ENCODE peak calls at places on chromosomes 2 and 18, in four cellular contexts. R, B, Y and Q are unnamed samples.

GRCh38 chr2:8543412-8544167 is 138.3 kb upstream of the ID2 start:
- DNase-seq in R (peak; percentile 69), B (peak; percentile 82), Y (peak; percentile 86), Q (no peak)

GRCh38 chr2:100365434-100365833 is 43.1 kb upstream of the LONRF2 start:
- DNase-seq in Y (no peak), R (no peak), B (no peak), Q (no peak)

GRCh38 chr18:59051470-59052165 is 88.1 kb upstream of the SEC11C start:
- DNase-seq in Y (no peak), B (no peak), R (no peak), Q (no peak)

GRCh38 chr2:8223731-8224678 is 457.9 kb upstream of the ID2 start:
- DNase-seq in Y (no peak), B (no peak), R (no peak), Q (no peak)

GRCh38 chr18:56373601-56374000 is 264.8 kb downstream of the TXNL1 start:
- DNase-seq in B (no peak), R (no peak), Y (no peak), Q (no peak)

GRCh38 chr18:13260927-13261471 is 42.4 kb downstream of the LDLRAD4 start:
- DNase-seq in R (no peak), Y (no peak), B (no peak), Q (no peak)

GRCh38 chr2:139544452-139544851 is 764.3 kb upstream of the NXPH2 start:
- DNase-seq in B (no peak), R (no peak), Y (no peak), Q (no peak)

GRCh38 chr2:182852090-182852489 is 14.3 kb downstream of the FRZB start:
- DNase-seq in B (peak; percentile 63), Y (no peak), R (no peak), Q (no peak)

GRCh38 chr2:74078467-74078866 is 69.2 kb downstream of the BOLA3 start:
- DNase-seq in B (no peak), Y (no peak), R (no peak), Q (no peak)

GRCh38 chr2:74081030-74081429 is 66.7 kb downstream of the BOLA3 start:
- DNase-seq in Y (no peak), B (no peak), R (no peak), Q (no peak)

GRCh38 chr2:74079522-74080341 is 68.0 kb downstream of the BOLA3 start:
- DNase-seq in B (no peak), Y (peak; percentile 85), R (no peak), Q (no peak)

GRCh38 chr2:74077636-74078035 is 70.1 kb downstream of the BOLA3 start:
- DNase-seq in Y (no peak), B (no peak), R (no peak), Q (no peak)

GRCh38 chr2:74080346-74080745 is 67.4 kb downstream of the BOLA3 start:
- DNase-seq in Y (peak; percentile 69), B (no peak), R (no peak), Q (no peak)
- TF ChIP-seq CTCF in Y (peak; percentile 30), B (peak; percentile 47), R (no peak), Q (no peak)

GRCh38 chr2:53512071-53512841 is 255.3 kb upstream of the CHAC2 start:
- DNase-seq in Y (no peak), R (no peak), B (no peak), Q (no peak)

GRCh38 chr2:53505814-53506213 is 261.8 kb upstream of the CHAC2 start:
- DNase-seq in R (no peak), B (no peak), Y (no peak), Q (no peak)

GRCh38 chr2:53509827-53510785 is 257.5 kb upstream of the CHAC2 start:
- DNase-seq in Y (no peak), R (no peak), B (no peak), Q (no peak)

GRCh38 chr2:53511549-53511948 is 256.1 kb upstream of the CHAC2 start:
- DNase-seq in R (no peak), Y (no peak), B (no peak), Q (no peak)

DNA sequence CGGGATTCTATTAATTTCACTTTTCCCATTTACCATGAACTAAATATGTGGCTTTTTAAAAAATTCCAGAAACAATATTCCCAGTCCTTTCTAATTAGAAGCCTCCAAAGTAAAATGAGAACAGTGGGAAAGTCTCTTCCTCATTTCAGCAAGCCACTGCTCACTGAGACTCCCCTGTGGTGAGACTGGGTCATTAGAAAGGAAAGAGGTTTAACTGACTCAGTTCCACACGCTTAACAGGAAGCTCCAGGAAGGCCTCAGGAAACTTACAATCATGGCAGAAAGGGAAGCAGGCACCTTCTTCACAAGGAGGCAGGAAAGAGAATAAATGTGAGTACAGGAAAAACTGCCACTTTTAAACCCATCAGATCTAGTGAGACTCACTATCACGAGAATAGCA is 258.9 kb upstream of the CHAC2 start:
- DNase-seq in R (no peak), B (no peak), Y (no peak), Q (no peak)
- TF ChIP-seq CTCF in R (no peak), B (no peak), Y (no peak), Q (no peak)

GRCh38 chr18:25171334-25171733 is 180.6 kb downstream of the ZNF521 start:
- DNase-seq in R (no peak), B (no peak), Y (no peak), Q (no peak)
- TF ChIP-seq CTCF in R (no peak), B (no peak), Y (no peak), Q (no peak)

DNA sequence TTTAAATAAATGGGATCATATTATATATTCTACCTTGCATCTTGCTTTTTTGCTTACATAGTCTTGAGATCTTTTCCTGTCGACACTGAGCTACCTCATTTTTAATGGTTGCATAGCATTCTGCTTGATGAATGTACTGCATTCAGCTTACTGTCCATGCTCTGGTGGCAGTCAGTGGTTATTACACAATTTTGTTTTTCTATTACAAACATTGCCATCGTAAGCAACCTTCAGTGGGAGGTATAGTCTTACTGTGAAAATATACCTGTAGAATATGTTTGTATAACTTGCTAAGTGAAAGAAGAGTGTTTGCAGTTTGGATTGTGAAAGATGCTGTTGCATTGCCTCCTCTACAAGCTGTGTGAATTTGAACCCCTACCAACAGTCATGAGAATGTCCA is 43.4 kb downstream of the UBXN4 start:
- DNase-seq in R (no peak), Y (no peak), B (no peak), Q (no peak)
- TF ChIP-seq CTCF in R (no peak), Y (no peak), B (peak; percentile 11), Q (peak; percentile 56)

GRCh38 chr2:217573565-217573964 is 429.2 kb downstream of the TNS1 start:
- DNase-seq in Y (no peak), R (no peak), B (no peak), Q (no peak)
- TF ChIP-seq CTCF in Y (no peak), R (no peak), B (no peak), Q (no peak)

GRCh38 chr18:44093253-44093652 is 587.4 kb upstream of the SETBP1 start:
- DNase-seq in Y (no peak), B (no peak), R (no peak), Q (no peak)

GRCh38 chr18:44096016-44096415 is 584.7 kb upstream of the SETBP1 start:
- DNase-seq in R (no peak), Y (no peak), B (no peak), Q (no peak)

DNA sequence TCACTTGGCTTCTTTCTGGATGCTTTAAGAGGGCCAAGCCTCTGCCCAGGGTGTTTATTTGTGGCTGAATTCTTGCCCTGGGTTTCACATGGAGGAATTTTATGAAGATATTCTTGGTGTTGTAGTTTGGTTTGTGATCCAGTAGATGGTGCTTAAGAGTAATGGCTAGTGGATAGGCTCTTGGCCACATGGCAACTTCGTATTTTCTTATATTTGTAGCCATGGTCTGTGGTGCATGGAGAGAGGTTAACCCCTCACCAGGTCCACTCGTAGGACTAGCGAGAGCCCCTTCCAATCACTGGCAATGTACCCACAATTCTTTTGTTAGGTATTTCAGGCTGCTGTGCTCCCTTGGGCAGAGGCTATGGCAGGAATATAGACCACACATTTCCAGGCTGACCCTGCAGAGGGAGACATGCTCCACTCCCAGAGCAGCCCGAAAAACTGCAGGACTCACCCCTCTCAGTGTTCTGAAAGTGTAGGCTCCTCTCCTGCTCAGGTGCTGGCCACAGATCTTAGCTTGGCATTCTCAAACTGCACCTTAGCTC is 582.1 kb upstream of the SETBP1 start:
- DNase-seq in Y (peak; percentile 5), B (no peak), R (no peak), Q (no peak)
- TF ChIP-seq CTCF in Y (peak; percentile 5), B (peak; percentile 35), R (no peak), Q (peak; percentile 44)